ENCODE peak calls at places on chromosomes 1 and 21, in six cellular contexts. V is A549, M is H1, D is K562, U is HepG2, A is endothelial cell of umbilical vein. N is an unnamed sample.

GRCh38 chr1:40272653-40273213 is 14.7 kb downstream of the ZMPSTE24 start:
- DNase-seq in V (no peak), M (no peak), D (no peak), U (no peak), A (no peak), N (no peak)

GRCh38 chr1:202068596-202068995 is 54.1 kb upstream of the GPR37L1 start:
- DNase-seq in V (no peak), M (no peak), D (peak), U (no peak), A (no peak), N (no peak)

GRCh38 chr1:155284476-155284875 is 7.2 kb downstream of the HCN3 start:
- DNase-seq in V (no peak), M (no peak), D (no peak), U (no peak), A (no peak), N (no peak)

GRCh38 chr1:8797230-8797629 is 20.2 kb downstream of the RERE start:
- DNase-seq in V (no peak), M (no peak), D (no peak), U (no peak), A (no peak), N (no peak)

GRCh38 chr1:84152649-84153056 is 8.6 kb downstream of the PRKACB start:
- DNase-seq in V (no peak), M (no peak), D (no peak), U (no peak), A (no peak), N (no peak)

GRCh38 chr1:44059956-44060355 is 28.7 kb upstream of the SLC6A9 start:
- DNase-seq in V (no peak), M (no peak), D (no peak), U (no peak), A (no peak), N (no peak)

GRCh38 chr1:204566583-204566955 is 50.4 kb downstream of the MDM4 start:
- DNase-seq in V (no peak), M (no peak), D (no peak), U (no peak), A (no peak), N (no peak)

GRCh38 chr1:112508242-112509004 is at the start of gene WNT2B:
- DNase-seq in V (peak), M (peak), D (peak), U (peak), A (peak), N (peak)

GRCh38 chr1:235644693-235645305 is 4.8 kb downstream of the GNG4 start:
- DNase-seq in V (no peak), M (no peak), D (no peak), U (no peak), A (no peak), N (no peak)

GRCh38 chr1:234230414-234230862 is 142.8 kb upstream of the COA6 start:
- DNase-seq in V (no peak), M (no peak), D (no peak), U (no peak), A (no peak), N (no peak)

GRCh38 chr1:110455151-110455550 is 4.2 kb downstream of the PROK1 start:
- DNase-seq in V (no peak), M (peak), D (peak), U (no peak), A (no peak), N (peak)

GRCh38 chr21:16420086-16420724 is 690.4 kb downstream of the USP25 start:
- DNase-seq in V (no peak), M (no peak), D (no peak), U (peak), A (peak), N (no peak)

GRCh38 chr1:46218443-46218842 is 15.3 kb downstream of the LURAP1 start:
- DNase-seq in V (no peak), M (no peak), D (no peak), U (no peak), A (no peak), N (no peak)

GRCh38 chr1:240739139-240739538 is 127.2 kb upstream of the GREM2 start:
- DNase-seq in V (no peak), M (no peak), D (no peak), U (no peak), A (no peak), N (no peak)

GRCh38 chr1:23343246-23344110 is 606 bp downstream of the HNRNPR start:
- DNase-seq in V (no peak), M (no peak), D (no peak), U (peak), A (peak), N (peak)

GRCh38 chr1:232620356-232620841 is 9.5 kb downstream of the SIPA1L2 start:
- DNase-seq in V (no peak), M (no peak), D (no peak), U (no peak), A (peak), N (no peak)

GRCh38 chr1:153880962-153881361 is 41.8 kb downstream of the GATAD2B start:
- DNase-seq in V (no peak), M (no peak), D (no peak), U (peak), A (peak), N (no peak)

GRCh38 chr1:8517579-8518489 is 199.9 kb downstream of the SLC45A1 start:
- DNase-seq in V (no peak), M (no peak), D (no peak), U (no peak), A (peak), N (no peak)

GRCh38 chr1:207787776-207788175 is 35.9 kb downstream of the CD46 start:
- DNase-seq in V (no peak), M (no peak), D (no peak), U (no peak), A (no peak), N (no peak)

GRCh38 chr1:58854576-58854975 is 70.7 kb upstream of the JUN start:
- DNase-seq in V (no peak), M (no peak), D (no peak), U (no peak), A (no peak), N (no peak)

GRCh38 chr1:17874665-17875064 is 119.5 kb downstream of the ACTL8 start:
- DNase-seq in V (no peak), M (no peak), D (no peak), U (no peak), A (no peak), N (no peak)

GRCh38 chr1:215181518-215181917 is 99.0 kb downstream of the KCNK2 start:
- DNase-seq in V (no peak), M (no peak), D (no peak), U (peak), A (peak), N (no peak)

GRCh38 chr1:5708266-5708978 is 283.8 kb downstream of the NPHP4 start:
- DNase-seq in V (no peak), M (no peak), D (no peak), U (no peak), A (no peak), N (no peak)

GRCh38 chr1:56584910-56585528 is 5.7 kb upstream of the PLPP3 start:
- DNase-seq in V (peak), M (no peak), D (peak), U (peak), A (peak), N (no peak)

GRCh38 chr1:219412772-219413171 is 200.1 kb downstream of the ZC3H11B start:
- DNase-seq in V (no peak), M (no peak), D (no peak), U (no peak), A (no peak), N (no peak)

GRCh38 chr1:75415187-75415586 is 195.7 kb downstream of the SLC44A5 start:
- DNase-seq in V (no peak), M (no peak), D (no peak), U (no peak), A (no peak), N (no peak)

GRCh38 chr1:201128962-201129361 is 2.0 kb upstream of the ASCL5 start:
- DNase-seq in V (no peak), M (no peak), D (no peak), U (no peak), A (no peak), N (no peak)

GRCh38 chr1:243973169-243973568 is 77.9 kb upstream of the ZBTB18 start:
- DNase-seq in V (no peak), M (peak), D (no peak), U (no peak), A (no peak), N (no peak)

GRCh38 chr1:243970077-243970476 is 81.0 kb upstream of the ZBTB18 start:
- DNase-seq in V (no peak), M (peak), D (no peak), U (no peak), A (peak), N (no peak)

GRCh38 chr1:243979396-243979795 is 71.7 kb upstream of the ZBTB18 start:
- DNase-seq in V (no peak), M (no peak), D (no peak), U (no peak), A (no peak), N (no peak)

GRCh38 chr1:243977104-243977503 is 74.0 kb upstream of the ZBTB18 start:
- DNase-seq in V (no peak), M (no peak), D (no peak), U (no peak), A (no peak), N (no peak)

DNA sequence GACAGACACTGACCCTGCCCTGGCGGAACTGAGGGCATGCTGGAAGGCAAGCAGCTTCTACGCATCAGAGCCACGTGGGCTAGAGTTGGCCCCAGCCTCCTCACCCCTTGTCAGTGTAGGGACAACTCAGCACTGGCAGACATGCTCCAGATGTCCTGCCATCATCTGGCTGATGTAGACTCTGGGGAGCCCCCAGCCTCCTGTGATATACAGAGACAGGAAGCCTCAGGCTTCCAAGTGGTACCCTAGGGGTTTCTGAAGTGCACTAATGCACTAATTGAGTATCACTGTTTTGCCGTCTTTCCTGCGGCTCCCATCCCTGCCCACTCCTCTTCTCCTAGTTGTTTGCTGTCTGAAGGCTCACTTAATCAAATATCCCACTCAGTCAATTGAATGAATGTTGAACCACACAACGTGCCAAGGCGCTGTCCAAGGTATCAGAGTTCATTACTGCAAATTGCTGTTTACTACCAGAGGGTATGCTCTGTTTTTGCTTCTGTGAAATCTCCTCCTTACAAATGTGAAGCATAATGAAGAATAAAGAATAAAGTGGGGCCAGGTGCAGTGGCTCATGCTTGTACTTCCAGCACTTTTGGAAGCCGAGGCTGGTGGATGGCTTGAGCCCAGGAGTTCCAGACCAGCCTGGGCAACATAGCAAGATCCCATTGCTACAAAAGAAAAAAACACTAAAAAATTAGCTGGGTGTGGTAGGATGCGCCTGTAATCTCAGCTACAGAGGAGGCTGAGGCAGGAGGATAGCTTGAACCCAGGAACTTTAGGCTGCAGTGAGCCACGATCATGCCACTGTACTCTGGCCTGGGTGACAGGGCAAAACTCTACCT is 76.4 kb upstream of the ZBTB18 start:
- DNase-seq in V (no peak), M (peak), D (no peak), U (no peak), A (peak), N (no peak)
- TF ChIP-seq JUN in V (no peak), M (no peak), D (no peak), U (no peak), A (no peak), N (no peak)

DNA sequence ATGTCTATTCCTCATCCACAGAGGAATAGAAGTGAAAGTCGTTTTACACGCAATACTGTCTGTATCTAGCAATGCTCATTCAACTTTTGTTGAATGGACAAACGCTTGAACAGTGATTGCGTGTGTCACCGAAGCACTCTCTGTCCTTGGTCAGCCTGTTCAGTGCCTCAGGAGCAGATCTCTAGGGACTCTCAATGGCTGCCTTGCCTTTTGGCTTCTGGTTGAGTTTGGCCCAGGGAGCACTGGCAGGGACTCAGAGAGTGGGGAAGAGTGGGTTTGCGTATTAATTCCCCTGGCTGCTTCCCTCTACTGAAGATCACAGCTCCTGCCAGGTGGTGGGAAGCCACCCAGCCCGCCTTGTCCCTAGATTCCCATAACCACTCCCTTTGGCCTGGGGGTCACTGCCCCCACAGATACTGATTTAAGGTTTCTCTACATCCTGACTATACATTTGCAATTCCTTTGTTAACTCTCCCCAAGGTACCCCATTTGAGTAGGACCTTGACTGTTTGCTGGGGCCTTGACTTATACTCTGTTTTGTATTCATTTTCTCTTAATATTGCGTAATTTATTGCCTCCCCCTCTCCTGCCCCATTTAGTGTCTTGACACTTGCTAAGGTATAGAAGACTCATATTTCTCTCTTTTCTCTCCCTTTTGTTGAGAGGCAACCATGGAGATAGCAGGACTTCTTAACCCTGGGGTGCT is 61.7 kb upstream of the USP24 start:
- DNase-seq in V (no peak), M (no peak), D (no peak), U (no peak), A (no peak), N (no peak)
- TF ChIP-seq JUN in V (no peak), M (no peak), D (no peak), U (no peak), A (no peak), N (no peak)

GRCh38 chr1:160841079-160841478 is 21.6 kb downstream of the CD244 start:
- DNase-seq in V (no peak), M (no peak), D (no peak), U (no peak), A (no peak), N (no peak)
- TF ChIP-seq JUN in V (no peak), M (no peak), D (no peak), U (no peak), A (no peak), N (no peak)

DNA sequence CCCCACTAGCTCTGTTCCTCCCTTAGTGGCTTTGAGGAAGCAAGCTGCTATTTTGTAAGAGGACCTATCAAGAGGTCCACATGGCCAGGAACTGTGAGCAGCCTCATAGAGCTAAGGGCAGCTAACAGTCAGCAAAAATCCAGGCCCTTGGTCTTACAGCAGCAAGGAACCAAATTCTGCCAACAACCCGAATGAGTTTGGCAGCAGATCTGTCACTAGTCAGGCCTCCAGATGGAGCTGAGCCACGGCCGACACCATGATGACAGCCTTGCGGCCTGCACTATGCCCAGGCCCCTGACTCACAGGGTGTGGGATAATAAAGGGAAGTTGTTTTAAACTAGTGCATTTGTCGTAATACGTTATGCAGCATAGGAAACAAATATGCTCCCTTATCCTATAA is 28.0 kb upstream of the H3-3A start:
- DNase-seq in V (no peak), M (no peak), D (no peak), U (peak), A (peak), N (no peak)
- TF ChIP-seq JUN in V (no peak), M (no peak), D (no peak), U (no peak), A (peak), N (no peak)

DNA sequence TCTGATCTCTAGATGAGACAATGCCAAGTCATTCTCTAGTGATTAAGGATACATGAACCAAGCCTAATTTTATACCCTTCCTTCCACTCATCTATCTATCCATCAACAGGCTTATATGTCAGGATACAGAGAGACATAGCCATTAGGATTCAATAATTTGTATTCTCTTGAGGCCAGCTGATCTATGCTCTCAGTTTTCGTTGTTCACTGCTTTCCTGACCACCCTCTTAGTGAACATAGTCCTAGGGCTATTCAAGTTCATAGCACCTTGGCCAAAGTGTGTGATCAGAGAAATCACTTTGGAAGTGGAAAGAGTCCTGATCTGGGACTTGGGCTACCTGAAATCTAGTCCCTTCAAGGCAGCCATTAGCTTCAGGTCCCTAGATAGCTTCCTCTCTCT is 4.2 kb upstream of the KPRP start:
- DNase-seq in V (no peak), M (no peak), D (no peak), U (no peak), A (no peak), N (no peak)
- TF ChIP-seq JUN in V (no peak), M (no peak), D (no peak), U (no peak), A (no peak), N (no peak)

DNA sequence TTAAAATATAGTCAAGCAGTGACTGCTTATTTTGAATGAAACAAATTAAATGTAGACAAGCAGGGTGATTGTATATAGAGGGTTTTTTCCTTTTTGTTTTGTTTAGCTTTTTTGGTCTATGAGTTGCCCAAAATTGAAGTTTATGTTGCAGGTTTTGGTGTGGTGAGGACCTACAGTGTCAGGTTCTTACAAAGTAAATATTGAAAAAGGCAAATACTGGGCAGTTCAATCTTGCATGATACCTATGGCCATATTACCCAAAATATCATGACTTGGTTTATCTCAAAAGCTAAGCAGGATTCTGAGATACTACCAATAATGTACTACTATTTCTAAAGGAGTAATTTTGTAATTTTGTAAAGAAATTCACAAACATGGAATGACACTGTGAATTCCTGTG is 1.8 kb downstream of the DNAJB4 start:
- DNase-seq in V (no peak), M (no peak), D (no peak), U (no peak), A (peak), N (no peak)
- TF ChIP-seq JUN in V (no peak), M (no peak), D (no peak), U (no peak), A (no peak), N (no peak)

GRCh38 chr1:4088676-4089075 is 188.6 kb upstream of the C1orf174 start:
- DNase-seq in V (no peak), M (no peak), D (no peak), U (no peak), A (no peak), N (no peak)
- TF ChIP-seq JUN in V (no peak), M (no peak), D (no peak), U (no peak), A (no peak), N (no peak)

GRCh38 chr1:48916121-48917069 is 139.7 kb upstream of the BEND5 start:
- DNase-seq in V (peak), M (peak), D (peak), U (peak), A (peak), N (peak)
- TF ChIP-seq JUN in V (no peak), M (no peak), D (no peak), U (no peak), A (no peak), N (no peak)

GRCh38 chr1:182299728-182300581 is 91.6 kb downstream of the GLUL start:
- DNase-seq in V (no peak), M (no peak), D (peak), U (peak), A (no peak), N (no peak)

GRCh38 chr1:182295697-182296096 is 95.9 kb downstream of the GLUL start:
- DNase-seq in V (no peak), M (no peak), D (no peak), U (no peak), A (no peak), N (no peak)

GRCh38 chr1:182301026-182301436 is 90.6 kb downstream of the GLUL start:
- DNase-seq in V (no peak), M (no peak), D (no peak), U (no peak), A (no peak), N (no peak)

GRCh38 chr1:182293119-182293589 is 98.4 kb downstream of the GLUL start:
- DNase-seq in V (no peak), M (no peak), D (no peak), U (peak), A (no peak), N (no peak)

DNA sequence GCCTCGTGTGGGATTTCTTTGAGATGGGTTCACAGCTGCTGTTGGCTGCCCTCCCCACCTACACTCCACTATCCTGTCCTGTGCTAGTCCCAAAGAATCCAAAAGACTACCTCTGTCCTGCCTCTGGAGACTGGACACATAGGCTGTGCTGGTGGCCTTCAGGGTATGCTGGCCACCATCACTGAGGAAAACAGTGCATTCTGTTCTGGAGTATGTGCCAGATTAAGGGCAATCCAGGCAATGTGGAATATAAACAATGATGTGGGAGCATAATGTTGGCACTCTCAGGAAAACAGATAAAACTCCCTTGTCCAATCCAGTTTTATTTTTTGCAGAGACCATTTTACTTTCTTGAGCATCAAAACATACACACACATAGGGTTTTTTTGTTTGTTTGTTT is 94.3 kb downstream of the GLUL start:
- DNase-seq in V (no peak), M (no peak), D (no peak), U (no peak), A (no peak), N (no peak)
- TF ChIP-seq JUN in V (no peak), M (no peak), D (no peak), U (no peak), A (no peak), N (no peak)

N was measured in WTC11.